ENCODE peak calls at places on chromosomes 12 and 14, in eight cellular contexts. T, H, C, V, U, N, G and F are unnamed samples.

GRCh38 chr12:105334001-105334400 is 3.5 kb downstream of the C12orf75 start:
- DNase-seq in U (no peak), N (no peak), T (no peak), V (no peak), G (no peak), H (no peak), C (no peak), F (no peak)

GRCh38 chr14:99627100-99627499 is 17.8 kb upstream of the HHIPL1 start:
- DNase-seq in N (no peak), H (no peak), V (no peak), U (no peak), G (no peak), T (no peak), C (no peak), F (no peak)

GRCh38 chr12:88591343-88591742 is 11.1 kb upstream of the KITLG start:
- DNase-seq in U (no peak), H (no peak), C (no peak), V (no peak), T (no peak), N (no peak), G (no peak), F (no peak)

GRCh38 chr14:23183076-23183475 is 384 bp downstream of the SLC7A8 start:
- DNase-seq in N (no peak), C (no peak), H (no peak), T (no peak), U (no peak), G (peak; percentile 30), V (no peak), F (no peak)

GRCh38 chr14:33357225-33358010 is 418.7 kb downstream of the NPAS3 start:
- DNase-seq in V (no peak), T (no peak), H (no peak), N (no peak), C (no peak), G (no peak), U (no peak), F (no peak)

GRCh38 chr12:31849090-31849687 is 110.0 kb upstream of the RESF1 start:
- DNase-seq in G (no peak), T (no peak), V (no peak), U (no peak), H (no peak), C (no peak), N (no peak), F (no peak)

GRCh38 chr14:50598765-50599164 is 38.8 kb downstream of the ATL1 start:
- DNase-seq in V (no peak), G (no peak), C (no peak), N (no peak), T (no peak), H (no peak), U (no peak), F (no peak)

GRCh38 chr12:52633383-52633782 is 15.0 kb upstream of the KRT73 start:
- DNase-seq in C (peak; percentile 32), V (no peak), N (no peak), U (no peak), H (peak; percentile 26), T (no peak), G (no peak), F (peak; percentile 23)

GRCh38 chr14:24795406-24795805 is 161.4 kb upstream of the GZMB start:
- DNase-seq in C (no peak), N (no peak), G (no peak), H (no peak), V (no peak), U (no peak), T (no peak), F (no peak)